ENCODE peak calls at places on chromosomes 2 and 18, in five cellular contexts. One of them, this sample, is unnamed.

GRCh38 chr2:65316072-65316471 is 88.4 kb downstream of the ACTR2 start:
- DNase-seq in coronary artery: peak; percentile 83
- DNase-seq in CD8-positive, alpha-beta T cell: no peak
- DNase-seq in colonic mucosa: no peak
- DNase-seq in choroid plexus epithelial cell: no peak
- DNase-seq in this sample: peak; percentile 69

GRCh38 chr2:125656190-125656589 is 999.8 kb upstream of the GYPC start:
- DNase-seq in coronary artery: no peak
- DNase-seq in CD8-positive, alpha-beta T cell: no peak
- DNase-seq in colonic mucosa: no peak
- DNase-seq in choroid plexus epithelial cell: no peak
- DNase-seq in this sample: no peak

GRCh38 chr2:45046786-45047185 is 37.5 kb upstream of the SIX2 start:
- DNase-seq in coronary artery: no peak
- DNase-seq in CD8-positive, alpha-beta T cell: no peak
- DNase-seq in colonic mucosa: no peak
- DNase-seq in choroid plexus epithelial cell: peak; percentile 46
- DNase-seq in this sample: peak; percentile 31

GRCh38 chr18:12857991-12858544 is 26.0 kb downstream of the PTPN2 start:
- DNase-seq in coronary artery: no peak
- DNase-seq in CD8-positive, alpha-beta T cell: no peak
- DNase-seq in colonic mucosa: no peak
- DNase-seq in choroid plexus epithelial cell: no peak
- DNase-seq in this sample: no peak

GRCh38 chr18:63505566-63506335 is 29.0 kb downstream of the SERPINB5 start:
- DNase-seq in coronary artery: no peak
- DNase-seq in CD8-positive, alpha-beta T cell: no peak
- DNase-seq in colonic mucosa: peak; percentile 54
- DNase-seq in choroid plexus epithelial cell: peak; percentile 30
- DNase-seq in this sample: no peak

GRCh38 chr2:95020275-95021014 is 5.1 kb upstream of the MAL start:
- DNase-seq in coronary artery: no peak
- DNase-seq in CD8-positive, alpha-beta T cell: no peak
- DNase-seq in colonic mucosa: no peak
- DNase-seq in choroid plexus epithelial cell: no peak
- DNase-seq in this sample: no peak

GRCh38 chr2:204670124-204670523 is 124.8 kb downstream of the PARD3B start:
- DNase-seq in coronary artery: no peak
- DNase-seq in CD8-positive, alpha-beta T cell: no peak
- DNase-seq in colonic mucosa: peak; percentile 18
- DNase-seq in choroid plexus epithelial cell: peak; percentile 55
- DNase-seq in this sample: no peak

GRCh38 chr2:117555965-117556364 is 258.5 kb upstream of the DDX18 start:
- DNase-seq in coronary artery: no peak
- DNase-seq in CD8-positive, alpha-beta T cell: no peak
- DNase-seq in colonic mucosa: no peak
- DNase-seq in choroid plexus epithelial cell: no peak
- DNase-seq in this sample: no peak

GRCh38 chr2:43454791-43455190 is 141.0 kb downstream of the THADA start:
- DNase-seq in coronary artery: no peak
- DNase-seq in CD8-positive, alpha-beta T cell: no peak
- DNase-seq in colonic mucosa: no peak
- DNase-seq in choroid plexus epithelial cell: no peak
- DNase-seq in this sample: peak; percentile 45

GRCh38 chr18:66724664-66725356 is 120.9 kb upstream of the CDH19 start:
- DNase-seq in coronary artery: no peak
- DNase-seq in CD8-positive, alpha-beta T cell: no peak
- DNase-seq in colonic mucosa: peak; percentile 73
- DNase-seq in choroid plexus epithelial cell: no peak
- DNase-seq in this sample: no peak

GRCh38 chr2:221467610-221468009 is 104.5 kb downstream of the EPHA4 start:
- DNase-seq in coronary artery: no peak
- DNase-seq in CD8-positive, alpha-beta T cell: no peak
- DNase-seq in colonic mucosa: no peak
- DNase-seq in choroid plexus epithelial cell: peak; percentile 31
- DNase-seq in this sample: peak; percentile 64

GRCh38 chr2:67649331-67650071 is 252.4 kb downstream of the ETAA1 start:
- DNase-seq in coronary artery: no peak
- DNase-seq in CD8-positive, alpha-beta T cell: no peak
- DNase-seq in colonic mucosa: peak; percentile 24
- DNase-seq in choroid plexus epithelial cell: peak; percentile 58
- DNase-seq in this sample: peak; percentile 23

GRCh38 chr2:24984912-24985311 is 13.2 kb upstream of the DNAJC27 start:
- DNase-seq in coronary artery: no peak
- DNase-seq in CD8-positive, alpha-beta T cell: no peak
- DNase-seq in colonic mucosa: no peak
- DNase-seq in choroid plexus epithelial cell: peak; percentile 47
- DNase-seq in this sample: peak; percentile 45

GRCh38 chr2:222707689-222708273 is 36.3 kb downstream of the MOGAT1 start:
- DNase-seq in coronary artery: no peak
- DNase-seq in CD8-positive, alpha-beta T cell: no peak
- DNase-seq in colonic mucosa: no peak
- DNase-seq in choroid plexus epithelial cell: no peak
- DNase-seq in this sample: peak; percentile 59

GRCh38 chr2:233422649-233423435 is 68.5 kb downstream of the DGKD start:
- DNase-seq in coronary artery: no peak
- DNase-seq in CD8-positive, alpha-beta T cell: no peak
- DNase-seq in colonic mucosa: peak; percentile 71
- DNase-seq in choroid plexus epithelial cell: no peak
- DNase-seq in this sample: no peak
- TF ChIP-seq CTCF in coronary artery: no peak
- TF ChIP-seq CTCF in CD8-positive, alpha-beta T cell: no peak
- TF ChIP-seq CTCF in colonic mucosa: no peak
- TF ChIP-seq CTCF in choroid plexus epithelial cell: no peak
- TF ChIP-seq CTCF in this sample: no peak

GRCh38 chr2:20668871-20669475 is 2.0 kb downstream of the GDF7 start:
- DNase-seq in coronary artery: peak; percentile 52
- DNase-seq in CD8-positive, alpha-beta T cell: no peak
- DNase-seq in colonic mucosa: no peak
- DNase-seq in choroid plexus epithelial cell: no peak
- DNase-seq in this sample: no peak

GRCh38 chr2:20668470-20668869 is 1.5 kb downstream of the GDF7 start:
- DNase-seq in coronary artery: peak; percentile 58
- DNase-seq in CD8-positive, alpha-beta T cell: no peak
- DNase-seq in colonic mucosa: no peak
- DNase-seq in choroid plexus epithelial cell: no peak
- DNase-seq in this sample: no peak

GRCh38 chr2:20666364-20667150 is at the start of gene GDF7:
- DNase-seq in coronary artery: no peak
- DNase-seq in CD8-positive, alpha-beta T cell: peak; percentile 34
- DNase-seq in colonic mucosa: peak; percentile 59
- DNase-seq in choroid plexus epithelial cell: no peak
- DNase-seq in this sample: no peak

GRCh38 chr2:20667151-20667530 is 197 bp downstream of the GDF7 start:
- DNase-seq in coronary artery: peak; percentile 63
- DNase-seq in CD8-positive, alpha-beta T cell: no peak
- DNase-seq in colonic mucosa: no peak
- DNase-seq in choroid plexus epithelial cell: no peak
- DNase-seq in this sample: no peak

DNA sequence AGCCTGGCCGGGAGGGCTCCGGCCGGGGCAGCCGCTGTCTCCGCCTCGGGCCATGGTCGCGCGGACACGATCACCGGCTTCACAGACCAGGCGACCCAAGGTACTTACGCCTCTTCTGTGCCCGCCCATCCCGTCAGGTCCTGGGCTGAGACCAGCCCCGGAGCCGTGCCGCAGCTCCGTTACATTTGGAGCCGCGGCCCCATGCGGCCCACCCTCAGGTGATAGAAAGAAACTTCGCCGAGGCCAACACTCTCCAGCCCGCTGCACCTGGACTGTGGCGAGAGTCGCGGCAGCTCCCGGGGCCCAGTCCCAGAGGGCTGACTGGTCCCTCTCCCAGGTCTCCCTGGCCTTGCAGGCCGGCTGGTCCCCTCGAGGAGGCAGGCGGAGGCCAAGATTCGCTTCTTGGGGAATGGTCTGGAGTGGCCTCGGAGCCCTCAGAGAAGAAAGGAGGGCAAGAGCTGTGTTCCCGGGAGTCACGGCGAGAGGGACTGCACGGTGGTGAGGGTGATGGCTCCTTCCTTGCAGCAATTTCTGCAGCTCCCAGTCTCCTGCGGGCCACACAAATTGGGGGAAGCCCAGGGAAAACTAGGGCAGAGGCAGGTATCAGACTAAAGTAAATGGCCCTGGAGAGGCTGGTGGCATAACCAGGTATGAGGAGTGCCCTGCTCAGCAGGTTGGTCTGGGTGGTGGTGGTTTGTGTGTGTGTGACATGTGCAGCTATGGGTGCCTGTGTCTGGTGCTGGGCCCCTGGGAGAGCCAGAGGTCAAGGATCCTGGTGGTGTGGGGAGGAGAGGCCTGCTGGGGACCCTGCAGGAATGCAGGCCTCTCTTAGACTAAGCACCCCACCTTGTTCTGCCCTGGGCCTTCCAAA is 822 bp downstream of the GDF7 start:
- DNase-seq in coronary artery: no peak
- DNase-seq in CD8-positive, alpha-beta T cell: no peak
- DNase-seq in colonic mucosa: no peak
- DNase-seq in choroid plexus epithelial cell: no peak
- DNase-seq in this sample: no peak
- H3K4me3 ChIP-seq in coronary artery: peak overlapping the region; percentile 83
- H3K4me3 ChIP-seq in CD8-positive, alpha-beta T cell: peak overlapping the region; percentile 33
- H3K4me3 ChIP-seq in colonic mucosa: peak overlapping the region; percentile 24
- H3K4me3 ChIP-seq in choroid plexus epithelial cell: peak overlapping the region; percentile 47
- H3K4me3 ChIP-seq in this sample: peak overlapping the region; percentile 28

GRCh38 chr2:134988994-134989605 is 58.1 kb downstream of the MAP3K19 start:
- DNase-seq in coronary artery: no peak
- DNase-seq in CD8-positive, alpha-beta T cell: no peak
- DNase-seq in colonic mucosa: no peak
- DNase-seq in choroid plexus epithelial cell: peak; percentile 64
- DNase-seq in this sample: peak; percentile 44
- TF ChIP-seq CTCF in coronary artery: no peak
- TF ChIP-seq CTCF in CD8-positive, alpha-beta T cell: peak; percentile 40
- TF ChIP-seq CTCF in colonic mucosa: peak; percentile 37
- TF ChIP-seq CTCF in choroid plexus epithelial cell: peak; percentile 49
- TF ChIP-seq CTCF in this sample: peak; percentile 41

DNA sequence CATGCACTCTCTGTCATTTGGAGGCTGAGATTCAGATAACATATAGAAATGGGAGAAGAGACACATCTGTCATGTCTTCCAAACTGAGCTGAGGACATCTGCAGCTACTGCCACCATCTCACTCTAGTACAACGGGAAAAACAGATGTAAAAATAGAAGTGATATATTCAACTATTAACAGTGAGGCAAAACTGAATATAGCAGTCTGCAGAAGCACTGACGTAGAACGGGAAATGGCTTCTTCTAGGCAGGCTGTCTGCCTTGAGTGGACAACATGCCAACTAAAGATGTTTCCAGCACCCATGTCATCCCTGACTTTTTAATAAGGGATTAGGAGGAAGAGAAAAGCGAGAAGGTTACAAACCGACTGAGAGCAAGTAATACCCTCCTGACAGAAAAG is 51.6 kb downstream of the MRPL33 start:
- DNase-seq in coronary artery: no peak
- DNase-seq in CD8-positive, alpha-beta T cell: no peak
- DNase-seq in colonic mucosa: no peak
- DNase-seq in choroid plexus epithelial cell: no peak
- DNase-seq in this sample: no peak
- H3K4me3 ChIP-seq in coronary artery: peak overlapping the region; percentile 48
- H3K4me3 ChIP-seq in CD8-positive, alpha-beta T cell: no peak overlapping the region
- H3K4me3 ChIP-seq in colonic mucosa: no peak overlapping the region
- H3K4me3 ChIP-seq in choroid plexus epithelial cell: no peak overlapping the region
- H3K4me3 ChIP-seq in this sample: no peak overlapping the region

GRCh38 chr18:24428709-24429108 is 2.2 kb downstream of the IMPACT start:
- DNase-seq in coronary artery: no peak
- DNase-seq in CD8-positive, alpha-beta T cell: no peak
- DNase-seq in colonic mucosa: no peak
- DNase-seq in choroid plexus epithelial cell: no peak
- DNase-seq in this sample: no peak
- TF ChIP-seq CTCF in coronary artery: no peak
- TF ChIP-seq CTCF in CD8-positive, alpha-beta T cell: no peak
- TF ChIP-seq CTCF in colonic mucosa: no peak
- TF ChIP-seq CTCF in choroid plexus epithelial cell: peak; percentile 34
- TF ChIP-seq CTCF in this sample: peak; percentile 6

DNA sequence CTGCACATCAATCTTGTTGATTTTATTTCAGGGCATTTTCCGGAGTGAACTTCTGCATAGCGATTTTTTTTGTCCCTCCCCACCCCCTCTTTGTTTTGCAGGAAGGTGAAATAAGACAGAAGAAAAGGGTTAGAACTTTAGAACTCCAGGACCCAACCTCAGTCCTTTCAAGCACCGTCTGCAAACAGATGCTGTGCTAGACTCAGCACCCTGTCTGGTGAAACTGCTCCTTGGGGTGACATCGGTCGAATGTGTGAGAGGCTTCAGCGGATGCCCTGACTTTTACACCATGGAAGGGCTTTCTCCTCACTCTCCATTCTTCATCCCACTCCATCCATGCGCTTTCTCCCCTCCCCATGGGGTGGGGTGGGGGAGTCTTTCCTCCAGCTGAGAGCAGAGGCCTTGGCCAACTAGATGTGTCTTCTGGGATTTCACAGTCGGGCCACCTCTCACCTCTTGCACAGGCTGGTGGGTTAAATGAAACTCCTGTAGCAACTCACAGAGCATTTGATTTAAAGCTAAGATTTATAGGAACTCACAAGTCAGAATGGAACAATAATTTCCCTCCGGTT is 43.3 kb upstream of the EDAR start:
- DNase-seq in coronary artery: no peak
- DNase-seq in CD8-positive, alpha-beta T cell: no peak
- DNase-seq in colonic mucosa: no peak
- DNase-seq in choroid plexus epithelial cell: peak; percentile 8
- DNase-seq in this sample: no peak
- H3K4me3 ChIP-seq in coronary artery: peak overlapping the region; percentile 65
- H3K4me3 ChIP-seq in CD8-positive, alpha-beta T cell: peak overlapping the region; percentile 11
- H3K4me3 ChIP-seq in colonic mucosa: peak overlapping the region; percentile 32
- H3K4me3 ChIP-seq in choroid plexus epithelial cell: peak overlapping the region; percentile 57
- H3K4me3 ChIP-seq in this sample: peak overlapping the region; percentile 23

GRCh38 chr2:233061007-233061590 is 957 bp downstream of the INPP5D start:
- DNase-seq in coronary artery: peak; percentile 66
- DNase-seq in CD8-positive, alpha-beta T cell: no peak
- DNase-seq in colonic mucosa: no peak
- DNase-seq in choroid plexus epithelial cell: no peak
- DNase-seq in this sample: no peak

GRCh38 chr2:233062447-233062842 is 2.3 kb downstream of the INPP5D start:
- DNase-seq in coronary artery: peak; percentile 67
- DNase-seq in CD8-positive, alpha-beta T cell: no peak
- DNase-seq in colonic mucosa: no peak
- DNase-seq in choroid plexus epithelial cell: no peak
- DNase-seq in this sample: no peak

GRCh38 chr2:233062946-233063268 is 2.8 kb downstream of the INPP5D start:
- DNase-seq in coronary artery: no peak
- DNase-seq in CD8-positive, alpha-beta T cell: no peak
- DNase-seq in colonic mucosa: no peak
- DNase-seq in choroid plexus epithelial cell: no peak
- DNase-seq in this sample: no peak

GRCh38 chr2:233060500-233061006 is 411 bp downstream of the INPP5D start:
- DNase-seq in coronary artery: no peak
- DNase-seq in CD8-positive, alpha-beta T cell: no peak
- DNase-seq in colonic mucosa: no peak
- DNase-seq in choroid plexus epithelial cell: no peak
- DNase-seq in this sample: no peak

GRCh38 chr2:233061591-233062446 is 1.7 kb downstream of the INPP5D start:
- DNase-seq in coronary artery: peak; percentile 78
- DNase-seq in CD8-positive, alpha-beta T cell: no peak
- DNase-seq in colonic mucosa: no peak
- DNase-seq in choroid plexus epithelial cell: peak; percentile 42
- DNase-seq in this sample: peak; percentile 3
- TF ChIP-seq CTCF in coronary artery: peak; percentile 18
- TF ChIP-seq CTCF in CD8-positive, alpha-beta T cell: no peak
- TF ChIP-seq CTCF in colonic mucosa: no peak
- TF ChIP-seq CTCF in choroid plexus epithelial cell: peak; percentile 36
- TF ChIP-seq CTCF in this sample: peak; percentile 30

GRCh38 chr2:174781298-174781697 is 17.0 kb upstream of the CHRNA1 start:
- DNase-seq in coronary artery: no peak
- DNase-seq in CD8-positive, alpha-beta T cell: no peak
- DNase-seq in colonic mucosa: no peak
- DNase-seq in choroid plexus epithelial cell: no peak
- DNase-seq in this sample: no peak
- H3K4me3 ChIP-seq in coronary artery: no peak overlapping the region
- H3K4me3 ChIP-seq in CD8-positive, alpha-beta T cell: no peak overlapping the region
- H3K4me3 ChIP-seq in colonic mucosa: no peak overlapping the region
- H3K4me3 ChIP-seq in choroid plexus epithelial cell: no peak overlapping the region
- H3K4me3 ChIP-seq in this sample: no peak overlapping the region

This sample was measured in astrocyte of the spinal cord.